ENCODE peak calls at places on chromosomes 1 and 21, in ten cellular contexts. E is sigmoid colon, I is breast epithelium, Q is esophagus muscularis mucosa, F is HCT116, T is Panc1, N is K562, G is GM23338, C is stomach, V is prostate gland. J is an unnamed sample.

GRCh38 chr21:28943631-28944030 is 49.0 kb downstream of the LTN1 start:
- DNase-seq in E (no peak), I (no peak), Q (no peak), F (no peak), T (no peak), N (no peak), G (no peak), C (no peak), V (no peak), J (no peak)

GRCh38 chr1:33065301-33065700 is 15.7 kb upstream of the AZIN2 start:
- DNase-seq in E (no peak), I (no peak), Q (no peak), F (no peak), T (no peak), N (no peak), G (no peak), C (no peak), V (no peak), J (no peak)

GRCh38 chr1:58732087-58732486 is 32.2 kb upstream of the MYSM1 start:
- DNase-seq in E (no peak), I (no peak), Q (no peak), F (no peak), T (no peak), N (no peak), G (no peak), C (no peak), V (peak), J (no peak)

GRCh38 chr1:247077768-247078314 is 770 bp downstream of the ZNF670 start:
- DNase-seq in E (no peak), I (no peak), Q (no peak), F (no peak), T (no peak), N (no peak), G (no peak), C (no peak), V (no peak), J (no peak)

GRCh38 chr1:191343816-191344215 is 814.4 kb upstream of the RGS18 start:
- DNase-seq in E (no peak), I (no peak), Q (no peak), F (no peak), T (no peak), N (no peak), G (no peak), C (no peak), V (no peak), J (no peak)

GRCh38 chr1:239833709-239834108 is 258.0 kb upstream of the FMN2 start:
- DNase-seq in E (no peak), I (no peak), Q (no peak), F (no peak), T (no peak), N (no peak), G (no peak), C (no peak), V (no peak), J (no peak)

GRCh38 chr1:221712198-221712684 is 29.6 kb downstream of the DUSP10 start:
- DNase-seq in E (no peak), I (no peak), Q (no peak), F (no peak), T (no peak), N (peak), G (no peak), C (no peak), V (no peak), J (no peak)

GRCh38 chr1:163201906-163202305 is 810 bp downstream of the RGS5 start:
- DNase-seq in E (no peak), I (no peak), Q (no peak), F (no peak), T (no peak), N (no peak), G (no peak), C (no peak), V (no peak), J (no peak)

GRCh38 chr1:245131026-245131393 is 23.8 kb upstream of the KIF26B start:
- DNase-seq in E (no peak), I (no peak), Q (no peak), F (no peak), T (no peak), N (no peak), G (no peak), C (no peak), V (no peak), J (no peak)

GRCh38 chr1:169312084-169312954 is 55.3 kb downstream of the NME7 start:
- DNase-seq in E (no peak), I (no peak), Q (no peak), F (peak), T (peak), N (peak), G (no peak), C (no peak), V (no peak), J (no peak)

GRCh38 chr1:56330400-56331026 is 248.8 kb downstream of the PLPP3 start:
- DNase-seq in E (no peak), I (no peak), Q (no peak), F (no peak), T (no peak), N (no peak), G (no peak), C (no peak), V (no peak), J (no peak)

GRCh38 chr21:37606549-37606948 is 240.0 kb downstream of the DYRK1A start:
- DNase-seq in E (no peak), I (no peak), Q (no peak), F (no peak), T (no peak), N (no peak), G (no peak), C (no peak), V (no peak), J (no peak)

GRCh38 chr1:50793521-50793920 is 166.5 kb downstream of the FAF1 start:
- DNase-seq in E (no peak), I (no peak), Q (no peak), F (no peak), T (no peak), N (no peak), G (no peak), C (no peak), V (no peak), J (no peak)

GRCh38 chr1:109900489-109900888 is 10.2 kb upstream of the CSF1 start:
- DNase-seq in E (no peak), I (no peak), Q (no peak), F (no peak), T (no peak), N (no peak), G (no peak), C (no peak), V (no peak), J (no peak)

GRCh38 chr1:221794079-221794670 is 52.3 kb upstream of the DUSP10 start:
- DNase-seq in E (no peak), I (no peak), Q (no peak), F (no peak), T (no peak), N (no peak), G (no peak), C (no peak), V (no peak), J (no peak)

GRCh38 chr1:35807614-35808375 is at the start of gene AGO4:
- DNase-seq in E (peak), I (no peak), Q (no peak), F (no peak), T (peak), N (peak), G (peak), C (peak), V (peak), J (no peak)

GRCh38 chr1:223081181-223081994 is 61.7 kb downstream of the TLR5 start:
- DNase-seq in E (peak), I (peak), Q (no peak), F (peak), T (peak), N (peak), G (peak), C (peak), V (peak), J (peak)

GRCh38 chr1:164834641-164835040 is 275.7 kb downstream of the PBX1 start:
- DNase-seq in E (no peak), I (no peak), Q (no peak), F (no peak), T (no peak), N (no peak), G (no peak), C (no peak), V (no peak), J (no peak)

GRCh38 chr1:193846411-193846810 is 660.0 kb upstream of the B3GALT2 start:
- DNase-seq in E (no peak), I (no peak), Q (no peak), F (no peak), T (no peak), N (no peak), G (no peak), C (no peak), V (no peak), J (no peak)

GRCh38 chr1:234607091-234608025 is 2.6 kb downstream of the IRF2BP2 start:
- DNase-seq in E (peak), I (no peak), Q (no peak), F (no peak), T (no peak), N (no peak), G (peak), C (peak), V (no peak), J (no peak)

GRCh38 chr1:200224315-200224714 is 185.5 kb downstream of the ZNF281 start:
- DNase-seq in E (no peak), I (no peak), Q (no peak), F (no peak), T (no peak), N (no peak), G (no peak), C (no peak), V (no peak), J (no peak)

GRCh38 chr1:109399326-109399957 is 1.7 kb upstream of the SORT1 start:
- DNase-seq in E (no peak), I (no peak), Q (no peak), F (peak), T (peak), N (peak), G (peak), C (no peak), V (peak), J (no peak)

GRCh38 chr1:24688621-24689195 is 45.6 kb downstream of the SRRM1 start:
- DNase-seq in E (peak), I (peak), Q (no peak), F (peak), T (no peak), N (peak), G (peak), C (peak), V (peak), J (peak)

GRCh38 chr1:2208309-2209239 is 14.0 kb upstream of the FAAP20 start:
- DNase-seq in E (peak), I (no peak), Q (no peak), F (no peak), T (no peak), N (no peak), G (no peak), C (peak), V (peak), J (no peak)

DNA sequence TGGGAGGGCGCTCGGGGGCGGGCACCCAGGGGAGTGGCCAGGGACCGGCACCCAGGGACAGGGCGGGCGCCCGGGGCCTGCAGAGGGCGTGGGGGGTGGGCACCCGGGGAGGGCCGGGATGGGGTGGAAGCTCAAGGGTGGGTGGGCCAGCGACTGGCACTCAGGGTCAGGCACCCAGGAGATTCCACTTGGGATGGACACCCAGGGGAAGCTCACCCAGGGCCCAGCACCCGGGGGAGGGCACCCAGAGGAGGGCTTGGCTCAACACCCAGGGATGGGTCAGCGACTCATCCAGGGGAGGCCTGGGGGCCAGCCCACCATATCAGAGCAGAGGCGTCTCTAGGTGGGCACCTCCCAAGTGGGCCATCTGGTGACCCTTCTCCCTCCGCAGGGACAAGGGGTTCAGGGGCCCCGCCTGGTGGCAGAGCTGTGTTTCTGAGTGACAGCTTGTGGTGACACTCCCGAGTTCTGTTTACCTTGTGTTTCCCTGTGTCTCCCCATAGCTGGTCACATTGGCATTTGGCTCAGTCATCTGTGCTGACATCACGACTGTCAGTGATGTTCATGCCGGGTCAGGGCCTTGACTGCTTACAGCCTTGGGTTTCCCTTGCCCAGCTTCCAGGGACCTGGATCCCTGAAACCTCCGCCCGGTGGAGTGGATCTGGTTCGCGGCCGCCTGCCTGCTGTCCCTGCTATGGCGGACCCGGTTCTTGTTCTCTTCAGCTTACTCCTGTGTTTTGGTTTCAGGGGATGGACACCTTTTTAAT is 749 bp downstream of the IBA57 start:
- DNase-seq in E (peak), I (peak), Q (peak), F (peak), T (peak), N (peak), G (peak), C (peak), V (peak), J (peak)
- TF ChIP-seq POLR2AphosphoS5 in E (peak), I (no peak), Q (no peak), F (no peak), T (no peak), N (no peak), G (no peak), C (no peak), V (peak), J (no peak)

GRCh38 chr1:113981962-113982931 is 3.0 kb downstream of the OLFML3 start:
- DNase-seq in E (peak), I (peak), Q (no peak), F (no peak), T (no peak), N (no peak), G (no peak), C (peak), V (no peak), J (no peak)
- TF ChIP-seq POLR2AphosphoS5 in E (peak), I (peak), Q (peak), F (no peak), T (no peak), N (no peak), G (no peak), C (no peak), V (no peak), J (no peak)

GRCh38 chr1:89524369-89525168 is at the start of gene LRRC8B:
- DNase-seq in E (peak), I (peak), Q (peak), F (peak), T (no peak), N (peak), G (peak), C (peak), V (peak), J (peak)

GRCh38 chr1:89527256-89527655 is 2.6 kb downstream of the LRRC8B start:
- DNase-seq in E (no peak), I (no peak), Q (no peak), F (no peak), T (no peak), N (no peak), G (no peak), C (no peak), V (no peak), J (no peak)

GRCh38 chr1:89519779-89520358 is 4.8 kb upstream of the LRRC8B start:
- DNase-seq in E (no peak), I (no peak), Q (no peak), F (peak), T (peak), N (peak), G (peak), C (no peak), V (peak), J (no peak)

GRCh38 chr1:89525169-89525855 is 683 bp downstream of the LRRC8B start:
- DNase-seq in E (peak), I (peak), Q (no peak), F (peak), T (no peak), N (peak), G (peak), C (no peak), V (peak), J (no peak)

DNA sequence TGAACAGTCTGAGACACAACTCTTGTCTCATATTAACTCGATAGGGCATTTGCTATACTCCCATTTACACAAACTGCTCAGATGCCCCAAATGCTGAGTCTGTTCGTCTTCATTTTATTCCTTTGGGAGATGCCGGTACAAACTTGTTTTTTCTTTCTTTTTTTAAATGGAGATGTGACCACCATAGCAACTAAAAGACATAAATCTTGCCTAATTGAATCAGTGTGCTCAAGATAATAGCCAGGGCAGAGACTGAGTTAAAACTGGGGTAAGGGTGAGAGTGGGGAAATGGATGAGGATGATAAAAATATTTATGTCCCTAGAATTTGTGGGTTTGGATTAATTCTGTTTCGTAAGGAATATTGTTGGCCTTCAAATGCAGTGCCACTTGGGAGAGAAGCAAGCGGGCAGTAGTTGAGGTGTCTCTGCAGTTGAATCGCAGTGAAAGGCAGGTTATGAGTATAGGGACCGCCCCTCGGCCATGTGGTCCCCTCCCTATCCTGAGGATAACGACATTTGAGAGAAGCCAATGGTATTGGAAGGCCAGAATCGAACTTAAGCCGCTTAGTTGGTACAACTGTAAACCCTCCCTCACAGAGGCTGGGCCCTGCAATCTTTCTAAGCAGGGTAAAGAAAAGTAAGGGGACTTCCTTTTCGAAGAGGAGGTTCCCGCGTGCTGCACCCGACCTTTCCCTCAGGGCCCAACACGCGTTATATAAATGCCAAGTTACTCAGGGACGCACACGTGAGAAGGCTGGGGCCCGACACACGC is 846 bp upstream of the LRRC8B start:
- DNase-seq in E (no peak), I (peak), Q (no peak), F (peak), T (no peak), N (peak), G (peak), C (peak), V (no peak), J (peak)
- TF ChIP-seq POLR2AphosphoS5 in E (no peak), I (no peak), Q (no peak), F (no peak), T (no peak), N (no peak), G (peak), C (no peak), V (no peak), J (no peak)

GRCh38 chr1:209106237-209106741 is 477.2 kb upstream of the CAMK1G start:
- DNase-seq in E (no peak), I (no peak), Q (no peak), F (no peak), T (no peak), N (no peak), G (peak), C (no peak), V (no peak), J (no peak)

GRCh38 chr1:209106861-209107260 is 476.7 kb upstream of the CAMK1G start:
- DNase-seq in E (no peak), I (no peak), Q (no peak), F (no peak), T (no peak), N (no peak), G (no peak), C (no peak), V (no peak), J (no peak)

GRCh38 chr1:209105769-209106168 is 477.7 kb upstream of the CAMK1G start:
- DNase-seq in E (no peak), I (no peak), Q (no peak), F (no peak), T (no peak), N (no peak), G (no peak), C (no peak), V (no peak), J (no peak)

GRCh38 chr1:209107535-209107934 is 476.0 kb upstream of the CAMK1G start:
- DNase-seq in E (no peak), I (no peak), Q (no peak), F (no peak), T (no peak), N (no peak), G (no peak), C (no peak), V (no peak), J (no peak)

GRCh38 chr1:209109001-209109785 is 474.3 kb upstream of the CAMK1G start:
- DNase-seq in E (no peak), I (no peak), Q (no peak), F (no peak), T (no peak), N (no peak), G (no peak), C (no peak), V (no peak), J (no peak)
- TF ChIP-seq POLR2AphosphoS5 in E (no peak), I (no peak), Q (no peak), F (no peak), T (no peak), N (no peak), G (no peak), C (no peak), V (no peak), J (no peak)

GRCh38 chr21:38756746-38757145 is 49.0 kb upstream of the ETS2 start:
- DNase-seq in E (no peak), I (no peak), Q (no peak), F (no peak), T (no peak), N (no peak), G (no peak), C (no peak), V (no peak), J (no peak)

GRCh38 chr21:38751379-38752050 is 54.2 kb upstream of the ETS2 start:
- DNase-seq in E (no peak), I (no peak), Q (no peak), F (no peak), T (no peak), N (no peak), G (no peak), C (no peak), V (no peak), J (no peak)

GRCh38 chr21:38752051-38752505 is 53.7 kb upstream of the ETS2 start:
- DNase-seq in E (no peak), I (no peak), Q (no peak), F (no peak), T (no peak), N (no peak), G (no peak), C (no peak), V (no peak), J (no peak)

GRCh38 chr21:38758815-38759214 is 46.9 kb upstream of the ETS2 start:
- DNase-seq in E (no peak), I (no peak), Q (no peak), F (no peak), T (no peak), N (no peak), G (no peak), C (peak), V (no peak), J (no peak)

DNA sequence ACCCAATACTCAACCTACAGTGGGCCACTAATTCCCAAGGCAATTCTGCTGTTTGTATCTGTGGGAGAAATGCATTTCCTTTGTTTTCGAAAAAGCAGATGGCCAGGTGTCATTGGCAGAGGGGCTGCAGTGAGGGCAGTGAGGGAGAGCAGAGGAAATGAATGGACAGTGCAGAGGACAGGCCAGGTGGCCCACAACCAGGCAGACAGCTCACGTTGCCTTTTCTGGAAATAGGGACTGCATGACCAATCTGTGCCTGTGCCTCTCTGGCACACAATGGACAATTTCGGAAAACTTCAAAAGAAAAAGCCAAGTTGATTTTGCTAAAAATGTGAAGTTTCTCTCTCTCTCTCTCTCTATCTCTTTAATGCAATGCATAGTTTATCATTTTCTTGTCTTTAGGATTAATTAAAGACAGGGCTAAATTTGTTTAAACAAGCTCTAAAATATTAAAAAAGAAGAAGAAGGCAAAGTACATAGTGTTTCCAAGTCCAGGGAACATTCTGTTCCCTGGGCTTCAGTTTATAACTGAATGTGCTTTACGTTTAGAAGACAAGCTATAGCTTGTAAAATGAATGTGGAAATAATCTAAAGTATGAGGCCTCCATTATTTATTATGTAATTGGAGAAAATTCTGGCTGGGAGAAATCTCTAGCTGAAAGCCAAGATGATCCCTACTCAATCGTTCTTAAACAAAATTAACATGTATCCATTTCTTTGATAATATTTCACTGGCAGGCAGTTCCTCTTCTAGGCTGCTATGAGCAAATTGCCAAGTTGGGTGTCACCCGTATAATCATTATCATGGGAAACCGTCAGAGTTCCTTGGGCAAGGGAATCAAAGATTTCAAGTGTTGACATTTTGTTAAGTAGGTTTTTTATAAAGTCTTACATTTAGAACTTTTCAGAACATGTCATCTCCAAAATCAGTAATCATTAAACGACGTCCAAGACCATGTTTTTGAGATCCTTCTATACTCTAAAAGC is 52.3 kb upstream of the ETS2 start:
- DNase-seq in E (no peak), I (no peak), Q (no peak), F (no peak), T (no peak), N (no peak), G (no peak), C (no peak), V (no peak), J (no peak)
- TF ChIP-seq POLR2AphosphoS5 in E (peak), I (no peak), Q (peak), F (no peak), T (no peak), N (no peak), G (no peak), C (no peak), V (peak), J (no peak)

J was measured in H1.